ENCODE peak calls at places on chromosomes 7 and 10, in seven cellular contexts. Y is GM04503; J is LoVo; Q is stimulated activated CD4-positive, alpha-beta T cell treated with anti-CD3 and anti-CD28 coated beads, Interleukin-12 subunit alpha, Interleukin-12 subunit beta, amount 100 ng/mL, for 24 hours; P is dorsolateral prefrontal cortex; C is M059J; V is AG08395. D is an unnamed sample.

GRCh38 chr10:72503241-72503640 is 122.6 kb downstream of the MICU1 start:
- DNase-seq in C (peak; percentile 45), Y (peak; percentile 78), J (no peak), V (peak; percentile 50), Q (no peak), P (no peak), D (peak; percentile 90)

GRCh38 chr10:79181227-79181626 is 112.5 kb downstream of the ZMIZ1 start:
- DNase-seq in Y (no peak), V (no peak), C (peak; percentile 45), P (no peak), J (no peak), Q (no peak), D (no peak)

GRCh38 chr7:106254525-106255128 is 30.2 kb downstream of the NAMPT start:
- DNase-seq in C (no peak), Y (no peak), V (no peak), J (no peak), P (no peak), Q (no peak), D (no peak)

GRCh38 chr7:30735631-30736030 is 16.3 kb upstream of the INMT start:
- DNase-seq in J (no peak), P (no peak), Q (no peak), Y (no peak), C (no peak), V (no peak), D (no peak)

GRCh38 chr10:116521424-116522305 is 24.1 kb upstream of the PNLIP start:
- DNase-seq in Q (no peak), P (no peak), C (peak; percentile 26), J (peak; percentile 55), Y (peak; percentile 4), V (peak; percentile 38), D (peak; percentile 57)

GRCh38 chr10:110471566-110472139 is 26.1 kb upstream of the DUSP5 start:
- DNase-seq in Q (no peak), C (no peak), J (no peak), Y (no peak), P (no peak), V (peak; percentile 54), D (peak; percentile 65)

GRCh38 chr10:132266594-132267161 is 41.1 kb downstream of the STK32C start:
- DNase-seq in Y (no peak), J (no peak), C (no peak), P (no peak), V (no peak), Q (no peak), D (no peak)

GRCh38 chr10:122239578-122240257 is 31.4 kb upstream of the BTBD16 start:
- DNase-seq in Y (no peak), V (peak; percentile 89), Q (no peak), P (no peak), C (no peak), J (no peak), D (peak; percentile 79)

GRCh38 chr10:61397175-61397986 is 55.8 kb downstream of the TMEM26 start:
- DNase-seq in P (no peak), V (peak; percentile 24), Y (peak; percentile 31), C (peak; percentile 67), Q (no peak), J (peak; percentile 46), D (peak; percentile 67)

GRCh38 chr7:89726548-89726947 is 427.7 kb upstream of the STEAP1 start:
- DNase-seq in P (no peak), J (peak; percentile 14), C (no peak), Y (no peak), V (no peak), Q (no peak), D (no peak)

GRCh38 chr7:134313543-134313942 is 3.2 kb downstream of the SLC35B4 start:
- DNase-seq in V (no peak), Y (no peak), J (peak; percentile 38), Q (no peak), P (no peak), C (no peak), D (no peak)

GRCh38 chr7:87341441-87341840 is 4.0 kb upstream of the CROT start:
- DNase-seq in C (no peak), Q (no peak), V (no peak), J (no peak), P (no peak), Y (no peak), D (no peak)

GRCh38 chr10:97820305-97820704 is 29.3 kb upstream of the GOLGA7B start:
- DNase-seq in Y (no peak), J (no peak), Q (no peak), V (no peak), P (no peak), C (no peak), D (no peak)

GRCh38 chr7:157506268-157506667 is 169.5 kb downstream of the DNAJB6 start:
- DNase-seq in C (no peak), J (no peak), Q (no peak), P (no peak), V (no peak), Y (no peak), D (no peak)

GRCh38 chr7:53697913-53698312 is 662.5 kb downstream of the POM121L12 start:
- DNase-seq in V (no peak), Y (no peak), C (no peak), Q (no peak), P (no peak), J (no peak), D (no peak)

GRCh38 chr7:371119-371778 is 81.3 kb downstream of the FOXL3 start:
- DNase-seq in V (no peak), P (peak; percentile 14), C (no peak), Y (no peak), Q (no peak), J (peak; percentile 58), D (no peak)

GRCh38 chr10:13795653-13796555 is 209.1 kb downstream of the PRPF18 start:
- DNase-seq in Q (no peak), P (no peak), C (no peak), Y (no peak), V (no peak), J (no peak), D (no peak)

GRCh38 chr7:101112233-101112632 is 14.7 kb upstream of the SERPINE1 start:
- DNase-seq in C (no peak), P (no peak), Y (no peak), J (no peak), V (no peak), Q (no peak), D (no peak)

GRCh38 chr10:113524120-113524519 is 28.7 kb upstream of the HABP2 start:
- DNase-seq in P (no peak), Y (no peak), V (no peak), Q (no peak), C (no peak), J (peak; percentile 10), D (no peak)

GRCh38 chr10:93071674-93072224 is 1.9 kb upstream of the CYP26A1 start:
- DNase-seq in Q (no peak), C (peak; percentile 60), V (no peak), Y (no peak), J (no peak), P (no peak), D (no peak)

GRCh38 chr10:132407243-132407746 is 10.3 kb downstream of the PWWP2B start:
- DNase-seq in Y (no peak), P (no peak), Q (no peak), V (no peak), C (no peak), J (no peak), D (no peak)

GRCh38 chr7:141558544-141559183 is 7.5 kb downstream of the AGK start:
- DNase-seq in Y (no peak), V (no peak), C (peak; percentile 83), Q (no peak), J (no peak), P (no peak), D (peak; percentile 37)

GRCh38 chr7:101687081-101687480 is 58.0 kb upstream of the MYL10 start:
- DNase-seq in Q (no peak), V (no peak), J (no peak), Y (no peak), C (no peak), P (no peak), D (no peak)

GRCh38 chr7:34672430-34672829 is 14.4 kb downstream of the NPSR1 start:
- DNase-seq in P (no peak), J (no peak), Y (peak; percentile 5), Q (no peak), V (peak; percentile 14), C (peak; percentile 65), D (peak; percentile 46)

GRCh38 chr7:119596651-119597050 is 676.3 kb upstream of the KCND2 start:
- DNase-seq in Q (no peak), Y (no peak), V (no peak), P (no peak), C (no peak), J (no peak), D (no peak)

GRCh38 chr7:120989571-120990220 is 1.2 kb downstream of the CPED1 start:
- DNase-seq in Y (no peak), V (no peak), Q (no peak), C (peak; percentile 52), J (no peak), P (no peak), D (no peak)

D was measured in AG10803.